ENCODE peak calls at places on chromosomes 12 and 14, in six cellular contexts. E, G, I, U, R and A are unnamed samples. For H3K4me1, the result is how much of the 10 kb centered on the place peaks cover.

GRCh38 chr14:88521818-88522217 is 33.0 kb downstream of the PTPN21 start:
- DNase-seq in E (no peak), R (no peak), I (no peak), U (no peak), G (no peak), A (no peak)

GRCh38 chr14:74506408-74506807 is 12.8 kb downstream of the ISCA2 start:
- DNase-seq in U (no peak), R (no peak), G (no peak), I (no peak), E (no peak), A (no peak)

GRCh38 chr12:13173012-13173441 is 23.5 kb upstream of the EMP1 start:
- DNase-seq in U (no peak), G (no peak), R (no peak), E (no peak), I (peak), A (no peak)

GRCh38 chr12:127270193-127270592 is 996.8 kb upstream of the TMEM132C start:
- DNase-seq in R (no peak), I (peak), E (no peak), U (no peak), G (no peak), A (no peak)

GRCh38 chr12:42420385-42420784 is 94.4 kb downstream of the PPHLN1 start:
- DNase-seq in G (no peak), R (no peak), E (no peak), U (no peak), I (no peak), A (no peak)

GRCh38 chr14:96986701-96987474 is 189.7 kb downstream of the VRK1 start:
- DNase-seq in R (no peak), I (no peak), G (no peak), U (no peak), E (no peak), A (no peak)

GRCh38 chr14:24377126-24377525 is 9.1 kb downstream of the NFATC4 start:
- DNase-seq in E (no peak), I (no peak), R (no peak), U (no peak), G (no peak), A (no peak)

GRCh38 chr14:24705840-24706239 is 71.8 kb upstream of the GZMB start:
- DNase-seq in E (no peak), U (no peak), R (no peak), G (no peak), I (no peak), A (peak)

GRCh38 chr12:19915392-19916192 is 452.7 kb upstream of the PDE3A start:
- DNase-seq in U (no peak), E (peak), I (peak), R (peak), G (no peak), A (peak)

GRCh38 chr12:88185988-88186387 is 43.9 kb downstream of the TMTC3 start:
- DNase-seq in I (no peak), U (no peak), R (no peak), G (no peak), E (no peak), A (no peak)

GRCh38 chr12:117044311-117044710 is 54.9 kb downstream of the TESC start:
- DNase-seq in G (no peak), E (no peak), I (no peak), R (no peak), U (no peak), A (no peak)

GRCh38 chr12:75877588-75878381 is 153.8 kb downstream of the PHLDA1 start:
- DNase-seq in E (peak), G (no peak), U (no peak), R (no peak), I (peak), A (no peak)

GRCh38 chr12:52086944-52087835 is 7.7 kb downstream of the SMIM41 start:
- DNase-seq in U (no peak), E (no peak), G (no peak), I (no peak), R (no peak), A (no peak)

GRCh38 chr12:49541911-49542505 is 3.2 kb downstream of the KCNH3 start:
- DNase-seq in E (no peak), G (no peak), U (no peak), R (no peak), I (no peak), A (no peak)

GRCh38 chr12:109621864-109622485 is 48.4 kb downstream of the MVK start:
- DNase-seq in R (peak), I (no peak), G (no peak), E (no peak), U (no peak), A (no peak)

GRCh38 chr12:48716493-48717251 is at the start of gene CCNT1:
- DNase-seq in E (peak), I (peak), U (peak), R (peak), G (peak), A (peak)

GRCh38 chr12:583251-583869 is 79.9 kb downstream of the NINJ2 start:
- DNase-seq in U (no peak), G (no peak), E (peak), I (peak), R (peak), A (no peak)

GRCh38 chr14:86935241-86935640 is 1057.7 kb downstream of the GALC start:
- DNase-seq in I (no peak), R (no peak), E (no peak), G (no peak), U (no peak), A (no peak)

GRCh38 chr14:90758959-90759358 is 57.3 kb downstream of the TTC7B start:
- DNase-seq in R (no peak), I (no peak), G (peak), E (no peak), U (no peak), A (no peak)

GRCh38 chr12:50110762-50111416 is 1.1 kb upstream of the COX14 start:
- DNase-seq in I (peak), E (peak), G (peak), U (no peak), R (peak), A (peak)

GRCh38 chr14:61284001-61284400 is 2.9 kb upstream of the TMEM30B start:
- DNase-seq in U (no peak), R (no peak), G (no peak), I (no peak), E (no peak), A (peak)

GRCh38 chr14:94545131-94545841 is 16.0 kb upstream of the SERPINA4 start:
- DNase-seq in U (no peak), R (peak), G (no peak), I (no peak), E (no peak), A (no peak)

GRCh38 chr12:105622220-105622619 is 291.7 kb downstream of the C12orf75 start:
- DNase-seq in I (no peak), G (no peak), R (no peak), U (no peak), E (no peak), A (no peak)

GRCh38 chr12:130715996-130716917 is at the start of gene RIMBP2:
- DNase-seq in G (no peak), E (peak), R (peak), I (peak), U (no peak), A (no peak)

GRCh38 chr14:41642402-41643195 is 35.9 kb downstream of the LRFN5 start:
- DNase-seq in U (no peak), R (no peak), E (no peak), G (no peak), I (no peak), A (no peak)

GRCh38 chr12:24414421-24414820 is 465.0 kb upstream of the SOX5 start:
- DNase-seq in I (no peak), E (no peak), R (no peak), U (no peak), G (no peak), A (no peak)

GRCh38 chr14:80926706-80927384 is 14.7 kb downstream of the CEP128 start:
- DNase-seq in I (no peak), G (no peak), R (no peak), U (no peak), E (peak), A (no peak)

GRCh38 chr12:13210543-13211190 is 14.1 kb downstream of the EMP1 start:
- DNase-seq in I (no peak), E (no peak), G (no peak), R (no peak), U (no peak), A (no peak)

GRCh38 chr12:752673-753400 is 458 bp downstream of the WNK1 start:
- DNase-seq in R (peak), E (peak), U (peak), I (peak), G (peak), A (peak)

GRCh38 chr14:24965578-24965933 is 84.4 kb downstream of the STXBP6 start:
- DNase-seq in E (no peak), U (no peak), R (no peak), G (no peak), I (no peak), A (no peak)

GRCh38 chr14:29630566-29631160 is 297.0 kb downstream of the PRKD1 start:
- DNase-seq in R (no peak), U (no peak), G (no peak), E (no peak), I (no peak), A (no peak)

GRCh38 chr12:47964102-47964723 is 817 bp downstream of the TMEM106C start:
- DNase-seq in U (no peak), G (no peak), E (no peak), R (peak), I (peak), A (peak)

GRCh38 chr12:113174461-113175384 is 10.6 kb downstream of the DDX54 start:
- DNase-seq in E (peak), I (peak), R (peak), G (peak), U (peak), A (peak)

GRCh38 chr12:132881853-132882252 is 5.6 kb downstream of the CHFR start:
- DNase-seq in I (no peak), G (no peak), U (no peak), R (no peak), E (no peak), A (no peak)

GRCh38 chr12:132888852-132889251 is 1.4 kb upstream of the CHFR start:
- DNase-seq in E (no peak), R (peak), U (no peak), I (no peak), G (no peak), A (no peak)

GRCh38 chr12:132887513-132888341 is at the start of gene CHFR:
- DNase-seq in I (peak), R (peak), E (peak), U (peak), G (peak), A (no peak)

GRCh38 chr12:132886529-132887477 is 602 bp downstream of the CHFR start:
- DNase-seq in U (no peak), G (no peak), E (no peak), I (peak), R (no peak), A (no peak)
- H3K4me1 ChIP-seq in U (under half), G (under half), E (under half), I (under half), R (under half), A (under half)

GRCh38 chr12:78183854-78184253 is 353.2 kb downstream of the NAV3 start:
- DNase-seq in E (no peak), I (no peak), U (no peak), R (no peak), G (no peak), A (peak)

GRCh38 chr12:78187741-78188140 is 357.0 kb downstream of the NAV3 start:
- DNase-seq in G (no peak), E (no peak), U (no peak), R (no peak), I (no peak), A (no peak)

GRCh38 chr12:78186670-78187069 is 356.0 kb downstream of the NAV3 start:
- DNase-seq in I (no peak), E (no peak), U (no peak), G (no peak), R (no peak), A (no peak)

GRCh38 chr12:78185109-78185508 is 354.4 kb downstream of the NAV3 start:
- DNase-seq in R (no peak), G (no peak), U (no peak), E (no peak), I (no peak), A (no peak)

GRCh38 chr12:78185651-78186050 is 355.0 kb downstream of the NAV3 start:
- DNase-seq in E (no peak), I (no peak), U (no peak), R (no peak), G (no peak), A (no peak)
- H3K4me1 ChIP-seq in E (under half), I (under half), U (under half), R (under half), G (under half), A (under half)

GRCh38 chr14:60206249-60206670 is 41.1 kb upstream of the DHRS7 start:
- DNase-seq in G (no peak), U (no peak), E (no peak), I (no peak), R (no peak), A (no peak)
- H3K4me1 ChIP-seq in G (under half), U (under half), E (under half), I (under half), R (under half), A (under half)

GRCh38 chr12:5444520-5444919 is 12.6 kb downstream of the NTF3 start:
- DNase-seq in R (no peak), U (no peak), I (no peak), G (no peak), E (no peak), A (no peak)
- H3K4me1 ChIP-seq in R (under half), U (under half), I (under half), G (under half), E (under half), A (under half)

GRCh38 chr14:69699743-69700309 is 67.1 kb upstream of the SRSF5 start:
- DNase-seq in R (no peak), E (no peak), U (no peak), I (no peak), G (no peak), A (no peak)
- H3K4me1 ChIP-seq in R (half or more), E (under half), U (under half), I (under half), G (under half), A (under half)

GRCh38 chr12:29149691-29150382 is 759 bp downstream of the FAR2 start:
- DNase-seq in R (peak), U (no peak), E (no peak), I (no peak), G (no peak), A (no peak)

GRCh38 chr12:29155079-29155478 is 6.0 kb downstream of the FAR2 start:
- DNase-seq in U (no peak), I (no peak), E (no peak), R (no peak), G (no peak), A (peak)

GRCh38 chr12:29148958-29149690 is at the start of gene FAR2:
- DNase-seq in G (no peak), U (peak), E (peak), R (peak), I (peak), A (peak)

GRCh38 chr12:29153231-29153630 is 4.2 kb downstream of the FAR2 start:
- DNase-seq in I (no peak), E (no peak), R (no peak), U (no peak), G (no peak), A (peak)

DNA sequence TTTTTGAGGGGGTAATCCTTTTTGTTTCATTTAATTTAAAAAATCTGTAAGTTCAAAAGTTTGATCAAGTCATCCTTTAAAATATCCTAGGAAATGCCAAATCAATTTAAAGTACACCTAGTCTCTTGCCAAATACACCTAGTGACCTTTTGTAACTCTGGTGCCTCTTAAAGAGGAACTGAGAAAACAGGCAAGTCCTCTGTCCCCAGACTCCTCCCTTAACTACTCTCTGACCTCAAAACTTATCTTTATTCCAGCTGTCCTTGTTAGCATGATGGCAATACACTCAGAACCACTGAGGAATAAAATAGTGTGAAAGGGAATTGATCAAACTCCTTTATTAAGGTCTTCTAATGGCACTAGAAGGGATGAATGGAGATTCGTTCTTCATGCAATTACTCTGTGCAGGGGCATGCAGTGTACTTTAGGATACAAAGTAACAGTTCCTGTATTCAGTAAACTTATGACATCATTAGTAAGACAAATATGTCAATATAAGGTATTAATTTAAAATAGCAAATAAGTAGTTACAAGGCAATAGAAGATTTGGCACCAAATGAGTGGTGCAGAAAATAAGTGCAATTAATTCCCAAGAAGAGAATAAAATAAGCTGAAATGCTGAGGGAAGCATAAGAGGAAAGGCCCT is 3.3 kb downstream of the FAR2 start:
- DNase-seq in R (no peak), I (no peak), G (no peak), U (no peak), E (no peak), A (peak)
- H3K4me1 ChIP-seq in R (under half), I (under half), G (under half), U (under half), E (under half), A (under half)

DNA sequence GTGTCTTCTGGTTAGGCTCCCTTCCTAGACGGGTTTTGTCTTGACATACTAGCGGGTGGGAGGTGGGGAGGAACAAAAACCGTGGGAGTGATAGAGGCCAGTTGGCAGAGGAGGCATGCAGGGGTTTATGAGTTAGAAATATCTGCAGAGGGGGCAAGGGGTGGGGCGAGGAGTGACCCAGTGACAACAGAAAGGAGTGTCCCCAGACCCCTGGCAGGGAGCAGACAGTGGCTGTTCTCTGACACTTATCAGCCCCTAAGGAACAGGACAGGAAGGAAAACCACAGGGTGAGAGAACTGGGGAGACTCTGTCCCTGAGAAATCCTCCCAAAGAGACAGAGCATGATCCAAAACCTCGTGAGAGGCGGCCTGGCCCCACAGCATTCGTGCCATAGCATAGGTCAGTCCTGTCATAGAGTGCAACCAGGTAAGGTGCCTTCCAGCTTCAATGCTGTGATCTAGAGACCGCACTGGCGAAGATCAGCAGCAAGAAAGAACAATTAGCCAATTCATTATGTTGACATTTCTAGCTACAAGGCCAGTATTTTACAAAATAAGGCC is 141.4 kb downstream of the CRADD start:
- DNase-seq in R (no peak), I (no peak), E (no peak), G (no peak), U (no peak), A (no peak)
- H3K4me1 ChIP-seq in R (under half), I (under half), E (under half), G (under half), U (under half), A (under half)